ENCODE peak calls at places on chromosomes 6 and 20, in eight cellular contexts. J is T1000; X is activated T-helper 1 cell treated with anti-CD3 and anti-CD28 coated beads, Interleukin-12 subunit alpha, Interleukin-12 subunit beta, Interleukin-2, Interleukin-4 antibody, amounts not matched to agents 30 ng/mL and 10 ng/mL and 1 ng/mL, durations not matched to agents 14 hours and 24 hours and 36 hours; I is right lobe of liver; Q is fibroblast of lung; O is stromal cell of bone marrow; P is AG09309; L is mucosa of descending colon. E is an unnamed sample.

GRCh38 chr20:62913043-62913630 is 13.2 kb downstream of the DIDO1 start:
- DNase-seq in X (no peak), P (no peak), Q (no peak), O (no peak), L (no peak), I (no peak), J (no peak), E (no peak)

GRCh38 chr20:25020345-25020744 is 27.8 kb upstream of the APMAP start:
- DNase-seq in J (no peak), Q (no peak), X (no peak), I (peak; percentile 4), O (no peak), L (no peak), P (no peak), E (no peak)

GRCh38 chr6:107823047-107823557 is 1.0 kb downstream of the SCML4 start:
- DNase-seq in O (no peak), P (no peak), L (no peak), X (peak; percentile 60), I (no peak), Q (no peak), J (no peak), E (no peak)

GRCh38 chr6:138109042-138109997 is 2.1 kb upstream of the PERP start:
- DNase-seq in I (peak; percentile 34), J (peak; percentile 31), Q (peak; percentile 79), P (peak; percentile 20), X (peak; percentile 67), O (peak; percentile 53), L (peak; percentile 73), E (peak; percentile 30)

GRCh38 chr6:158869010-158869603 is 49.9 kb upstream of the EZR start:
- DNase-seq in X (no peak), O (peak; percentile 9), I (no peak), Q (no peak), J (no peak), P (no peak), L (no peak), E (no peak)

GRCh38 chr20:9160341-9160740 is 91.5 kb downstream of the PLCB4 start:
- DNase-seq in I (no peak), X (no peak), O (no peak), P (no peak), L (no peak), Q (no peak), J (no peak), E (no peak)

GRCh38 chr20:62603907-62604785 is 38.2 kb upstream of the SLCO4A1 start:
- DNase-seq in P (no peak), L (no peak), I (peak; percentile 28), Q (no peak), J (no peak), X (no peak), O (no peak), E (no peak)

GRCh38 chr20:25223179-25223661 is 24.7 kb upstream of the PYGB start:
- DNase-seq in L (peak; percentile 66), X (no peak), P (peak; percentile 52), O (peak; percentile 68), J (peak; percentile 76), Q (peak; percentile 88), I (no peak), E (no peak)

GRCh38 chr6:15898693-15899092 is 230.2 kb upstream of the MYLIP start:
- DNase-seq in P (no peak), X (no peak), J (no peak), L (no peak), Q (no peak), I (no peak), O (no peak), E (no peak)

GRCh38 chr6:80438728-80439127 is 332.3 kb downstream of the BCKDHB start:
- DNase-seq in Q (peak; percentile 77), P (peak; percentile 76), I (no peak), O (peak; percentile 36), X (no peak), L (no peak), J (peak; percentile 27), E (no peak)

GRCh38 chr6:143328885-143329284 is 121.6 kb downstream of the ADAT2 start:
- DNase-seq in P (no peak), I (no peak), L (no peak), X (no peak), O (no peak), Q (no peak), J (no peak), E (no peak)

GRCh38 chr6:84220809-84221409 is 6.5 kb downstream of the CEP162 start:
- DNase-seq in J (no peak), X (no peak), P (no peak), I (no peak), Q (peak; percentile 61), O (peak; percentile 21), L (no peak), E (no peak)

GRCh38 chr6:123276439-123277045 is 280.5 kb downstream of the CLVS2 start:
- DNase-seq in L (no peak), X (no peak), Q (no peak), J (no peak), O (no peak), P (no peak), I (no peak), E (no peak)

GRCh38 chr6:75557068-75557467 is 44.6 kb upstream of the SENP6 start:
- DNase-seq in L (no peak), Q (no peak), O (no peak), P (no peak), X (no peak), J (no peak), I (no peak), E (peak; percentile 17)

GRCh38 chr20:48904566-48905321 is 16.8 kb upstream of the ARFGEF2 start:
- DNase-seq in J (peak; percentile 77), P (no peak), I (peak; percentile 26), Q (peak; percentile 75), L (peak; percentile 51), O (peak; percentile 47), X (peak; percentile 50), E (peak; percentile 41)

GRCh38 chr20:45905505-45906079 is 6.4 kb downstream of the PLTP start:
- DNase-seq in P (no peak), I (no peak), J (peak; percentile 89), O (no peak), X (no peak), Q (peak; percentile 27), L (no peak), E (no peak)

GRCh38 chr6:170080169-170080827 is 210.6 kb downstream of the DLL1 start:
- DNase-seq in I (no peak), O (no peak), X (no peak), J (no peak), Q (no peak), L (no peak), P (no peak), E (no peak)

GRCh38 chr20:41180599-41181333 is 43.4 kb downstream of the PLCG1 start:
- DNase-seq in Q (no peak), X (no peak), I (no peak), P (no peak), L (peak; percentile 8), J (no peak), O (no peak), E (no peak)

GRCh38 chr6:446418-447366 is 55.1 kb downstream of the IRF4 start:
- DNase-seq in I (no peak), L (peak; percentile 52), P (no peak), X (peak; percentile 92), Q (no peak), O (no peak), J (no peak), E (no peak)

GRCh38 chr20:58710481-58711265 is 18.1 kb downstream of the NPEPL1 start:
- DNase-seq in L (no peak), X (no peak), P (no peak), J (no peak), O (no peak), Q (no peak), I (no peak), E (no peak)

GRCh38 chr6:85135376-85136094 is 314.3 kb upstream of the NT5E start:
- DNase-seq in P (peak; percentile 82), L (no peak), J (no peak), Q (peak; percentile 34), I (no peak), X (no peak), O (peak; percentile 74), E (no peak)

GRCh38 chr20:48215536-48215935 is 430.3 kb upstream of the SULF2 start:
- DNase-seq in J (no peak), I (no peak), O (no peak), P (no peak), L (peak; percentile 46), X (no peak), Q (no peak), E (no peak)

GRCh38 chr6:89640804-89641203 is 2.3 kb upstream of the LYRM2 start:
- DNase-seq in P (peak; percentile 14), Q (no peak), I (no peak), O (no peak), J (no peak), X (no peak), L (no peak), E (no peak)

GRCh38 chr6:169291639-169292339 is 38.1 kb upstream of the THBS2 start:
- DNase-seq in O (no peak), P (no peak), X (no peak), Q (no peak), L (no peak), J (no peak), I (no peak), E (no peak)

GRCh38 chr20:63223121-63223825 is 7.3 kb upstream of the YTHDF1 start:
- DNase-seq in I (no peak), P (no peak), X (peak; percentile 19), J (no peak), L (no peak), Q (peak; percentile 46), O (no peak), E (peak; percentile 45)

GRCh38 chr6:157964139-157964538 is 17.5 kb upstream of the SYNJ2 start:
- DNase-seq in J (no peak), L (no peak), X (no peak), I (no peak), Q (peak; percentile 36), O (no peak), P (no peak), E (no peak)

GRCh38 chr6:136517002-136517401 is 33.2 kb downstream of the MAP7 start:
- DNase-seq in X (no peak), O (no peak), Q (no peak), L (no peak), I (no peak), P (no peak), J (no peak), E (no peak)

GRCh38 chr6:28141500-28142329 is at the start of gene ZKSCAN8:
- DNase-seq in O (peak; percentile 74), J (peak; percentile 82), L (peak; percentile 79), X (peak; percentile 72), Q (peak; percentile 91), P (peak; percentile 55), I (peak; percentile 85), E (peak; percentile 85)

GRCh38 chr20:32119734-32120133 is 10.2 kb downstream of the TM9SF4 start:
- DNase-seq in O (no peak), P (no peak), I (no peak), X (no peak), J (no peak), L (no peak), Q (no peak), E (no peak)

GRCh38 chr20:32017711-32018251 is 7.5 kb downstream of the CCM2L start:
- DNase-seq in J (no peak), I (peak; percentile 31), P (no peak), O (no peak), X (no peak), Q (no peak), L (peak; percentile 75), E (peak; percentile 47)

GRCh38 chr20:21781446-21782075 is 76.1 kb downstream of the PAX1 start:
- DNase-seq in J (no peak), O (no peak), P (no peak), X (no peak), L (no peak), I (no peak), Q (no peak), E (no peak)

GRCh38 chr20:46555370-46555956 is 5.0 kb upstream of the OCSTAMP start:
- DNase-seq in X (no peak), J (no peak), I (no peak), P (no peak), Q (no peak), L (no peak), O (no peak), E (no peak)

E was measured in D721Med.